ENCODE peak calls at places on chromosomes 11 and 22, in five cellular contexts. J is HFF-Myc, L is astrocyte, U is thoracic aorta, K is CD14-positive monocyte. M is an unnamed sample.

GRCh38 chr11:72100462-72100861 is 2.6 kb downstream of the LAMTOR1 start:
- DNase-seq in U (no peak), J (no peak), L (no peak), K (peak; percentile 59), M (no peak)

GRCh38 chr11:74255741-74256369 is 55.6 kb downstream of the P4HA3 start:
- DNase-seq in U (no peak), L (peak; percentile 20), J (peak; percentile 21), K (peak; percentile 59), M (no peak)

GRCh38 chr11:128576555-128576954 is 10.8 kb downstream of the ETS1 start:
- DNase-seq in L (no peak), K (no peak), U (no peak), J (no peak), M (no peak)

GRCh38 chr11:75820636-75821035 is 5.6 kb downstream of the UVRAG start:
- DNase-seq in J (no peak), K (no peak), U (no peak), L (no peak), M (no peak)

GRCh38 chr11:68546555-68546954 is 86.0 kb downstream of the PPP6R3 start:
- DNase-seq in U (no peak), L (peak; percentile 16), J (no peak), K (peak; percentile 63), M (no peak)

GRCh38 chr22:46894081-46894671 is 131.7 kb downstream of the TBC1D22A start:
- DNase-seq in U (no peak), K (no peak), L (no peak), J (no peak), M (no peak)

GRCh38 chr11:1204381-1205101 is 18.3 kb upstream of the MUC5B start:
- DNase-seq in J (no peak), K (peak; percentile 36), L (no peak), U (no peak), M (peak; percentile 85)

GRCh38 chr11:84817998-84818397 is 809.1 kb downstream of the DLG2 start:
- DNase-seq in K (no peak), J (no peak), L (peak; percentile 30), U (no peak), M (no peak)

DNA sequence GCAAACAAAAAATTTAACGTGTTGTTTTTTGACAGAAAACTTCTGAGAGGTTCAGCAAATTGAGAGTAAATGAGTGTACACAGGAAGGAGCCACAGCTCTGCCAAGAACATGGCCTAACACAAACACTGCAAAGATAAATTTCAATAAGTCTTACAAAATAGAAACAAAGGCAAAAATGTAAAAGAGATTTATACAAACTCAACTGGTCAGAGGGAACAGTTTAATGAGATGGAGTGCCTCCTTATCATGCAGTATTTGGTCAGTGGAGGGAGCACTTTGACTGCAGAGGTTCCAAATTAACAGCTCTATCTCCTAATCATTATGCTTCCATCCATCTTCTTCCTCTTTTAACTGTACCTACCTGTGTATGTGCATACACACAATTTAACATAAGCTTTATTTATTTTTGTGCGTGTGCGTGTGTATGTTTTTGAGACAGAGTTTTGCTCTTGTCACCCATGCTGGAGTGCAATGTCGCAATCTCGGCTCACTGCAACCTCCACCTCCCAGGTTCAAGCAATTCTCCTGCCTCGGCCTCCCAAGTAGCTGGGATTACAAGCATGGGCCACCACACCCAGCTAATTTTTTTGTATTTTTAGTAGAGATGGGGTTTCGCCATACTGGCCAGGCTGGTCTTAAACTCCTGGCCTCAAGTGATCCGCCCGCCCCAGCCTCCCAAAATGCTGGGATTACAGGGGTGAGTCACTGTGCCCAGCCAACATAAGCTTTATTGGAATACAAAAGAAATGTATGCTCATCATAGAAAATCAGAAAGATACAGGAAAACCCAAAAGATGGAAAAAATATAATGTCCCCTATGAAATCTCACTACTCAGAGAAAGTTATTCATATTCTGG is 111.9 kb downstream of the MRTFA start:
- DNase-seq in L (no peak), J (no peak), K (no peak), U (no peak), M (no peak)
- TF ChIP-seq CTCF in L (no peak), J (peak; percentile 28), K (no peak), U (no peak), M (peak; percentile 60)

DNA sequence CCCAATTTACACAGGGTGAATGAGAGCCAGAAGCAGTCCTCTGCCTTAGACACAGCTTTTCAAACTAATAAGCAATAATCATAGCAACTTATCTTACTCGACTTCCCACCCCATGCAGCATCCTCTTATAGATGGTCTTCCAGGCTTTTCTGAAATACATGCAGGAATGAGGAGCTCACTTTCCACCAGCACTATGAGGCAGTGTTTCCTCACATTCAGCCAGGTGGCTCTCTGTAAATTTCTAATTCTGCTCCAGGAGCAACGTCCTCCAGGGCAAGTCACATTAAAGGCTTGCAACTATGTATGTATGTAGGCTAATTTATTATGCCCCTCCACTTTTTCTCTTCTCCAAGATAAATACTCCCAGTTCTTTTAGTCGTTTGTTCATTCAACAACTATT is 60.0 kb downstream of the PAK1 start:
- DNase-seq in U (no peak), J (no peak), L (no peak), K (no peak), M (no peak)
- TF ChIP-seq CTCF in U (no peak), J (no peak), L (no peak), K (no peak), M (no peak)

GRCh38 chr22:22235564-22235963 is 9.0 kb upstream of the VPREB1 start:
- DNase-seq in K (no peak), J (no peak), L (no peak), U (no peak), M (no peak)
- TF ChIP-seq CTCF in K (peak; percentile 71), J (peak; percentile 48), L (peak; percentile 34), U (no peak), M (peak; percentile 62)

GRCh38 chr11:111331711-111332479 is 33.5 kb downstream of the POU2AF3 start:
- DNase-seq in K (no peak), L (peak; percentile 80), J (no peak), U (no peak), M (no peak)
- TF ChIP-seq CTCF in K (no peak), L (no peak), J (no peak), U (no peak), M (no peak)

DNA sequence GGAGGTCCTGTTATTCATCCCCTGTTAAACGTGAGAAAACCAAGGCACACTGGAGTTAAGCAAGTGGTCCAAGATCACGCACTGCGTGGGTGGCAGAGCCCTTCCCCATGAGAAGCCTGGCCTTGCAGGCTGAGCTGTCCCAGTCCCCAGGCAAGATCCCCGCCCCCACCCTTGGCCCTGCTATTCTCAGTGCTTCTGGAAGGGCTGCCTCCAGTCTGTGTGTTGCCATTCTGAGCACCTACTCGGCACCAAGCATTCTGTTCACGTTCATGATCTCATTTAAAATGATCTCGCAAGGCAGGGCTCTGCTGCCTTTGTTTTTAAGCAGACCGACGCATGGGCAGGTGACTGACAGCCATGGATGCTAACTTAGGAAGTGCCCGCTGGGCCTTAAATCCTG is 62.8 kb downstream of the PHF21B start:
- DNase-seq in K (no peak), J (no peak), L (no peak), U (no peak), M (no peak)
- TF ChIP-seq CTCF in K (no peak), J (no peak), L (no peak), U (no peak), M (no peak)

DNA sequence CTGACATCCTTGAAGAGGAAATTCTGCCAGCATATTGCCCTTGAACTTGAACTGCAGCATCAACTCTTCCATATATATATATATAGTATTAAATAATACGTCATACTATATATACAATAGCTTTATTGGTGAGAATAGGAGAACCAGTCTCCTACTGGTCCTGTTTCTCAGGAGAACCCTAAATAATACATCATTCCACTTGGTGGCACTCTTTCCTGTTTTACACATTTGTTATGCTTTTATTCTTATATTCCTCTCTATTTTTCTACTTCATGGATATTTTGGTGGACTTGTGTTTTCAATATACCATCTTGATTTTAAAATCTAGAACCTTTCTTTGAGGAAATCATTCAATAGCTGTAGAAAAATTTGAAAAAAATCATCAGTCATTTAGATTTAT is 193.3 kb downstream of the TRPC6 start:
- DNase-seq in K (no peak), U (no peak), L (no peak), J (no peak), M (no peak)
- TF ChIP-seq CTCF in K (no peak), U (peak; percentile 12), L (no peak), J (no peak), M (peak; percentile 79)

GRCh38 chr22:42111798-42112197 is 18.8 kb downstream of the CYP2D6 start:
- DNase-seq in L (no peak), J (no peak), U (no peak), K (no peak), M (no peak)

GRCh38 chr22:42114721-42115120 is 15.9 kb downstream of the CYP2D6 start:
- DNase-seq in U (no peak), J (no peak), K (no peak), L (no peak), M (no peak)

DNA sequence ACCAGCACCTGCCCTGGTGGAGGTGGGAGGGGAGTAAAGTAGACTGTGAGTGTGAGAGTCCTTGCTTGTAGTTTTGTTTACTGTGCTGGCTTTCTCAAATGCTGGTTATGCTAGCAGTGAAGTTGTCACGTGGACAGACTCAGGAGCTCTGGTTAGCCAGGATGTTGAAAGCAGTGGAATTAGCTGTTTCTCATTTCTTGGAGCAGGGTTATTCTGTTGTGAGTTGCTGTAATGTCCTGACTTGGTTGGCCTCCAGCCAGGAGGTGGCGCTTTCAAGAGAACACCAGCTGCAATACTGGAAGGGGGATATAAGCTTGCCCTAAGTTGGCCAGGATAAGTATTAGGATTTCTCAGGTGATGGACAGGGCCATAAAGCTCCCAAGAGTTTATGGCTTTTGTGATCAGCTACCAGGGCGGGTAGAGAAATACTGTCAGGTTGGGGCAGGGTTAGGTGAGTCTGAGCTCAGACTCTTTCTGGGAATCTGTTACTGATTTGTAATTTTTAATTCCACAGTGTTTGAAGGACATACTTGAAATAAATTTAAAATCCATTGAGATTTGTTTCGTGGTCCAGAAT is 13.7 kb downstream of the CYP2D6 start:
- DNase-seq in L (no peak), J (no peak), U (no peak), K (no peak), M (no peak)
- TF ChIP-seq CTCF in L (no peak), J (no peak), U (no peak), K (no peak), M (no peak)